ENCODE peak calls at places on chromosomes 1 and 21, in six cellular contexts. One of them, this sample, is unnamed.

GRCh38 chr1:158121604-158122254 is 59.0 kb upstream of the CD1D start:
- DNase-seq in WTC11: peak
- DNase-seq in fibroblast of lung: peak
- DNase-seq in endothelial cell: peak
- DNase-seq in body of pancreas: peak
- DNase-seq in uterus: no peak
- DNase-seq in this sample: peak

GRCh38 chr1:193211539-193211938 is 25.1 kb upstream of the B3GALT2 start:
- DNase-seq in endothelial cell: no peak
- DNase-seq in body of pancreas: no peak
- DNase-seq in fibroblast of lung: peak
- DNase-seq in uterus: no peak
- DNase-seq in WTC11: no peak
- DNase-seq in this sample: no peak

GRCh38 chr1:16979475-16980327 is 719 bp downstream of the MFAP2 start:
- DNase-seq in fibroblast of lung: peak
- DNase-seq in uterus: peak
- DNase-seq in WTC11: peak
- DNase-seq in endothelial cell: peak
- DNase-seq in body of pancreas: no peak
- DNase-seq in this sample: no peak

GRCh38 chr1:204304067-204304466 is 55.7 kb downstream of the PLEKHA6 start:
- DNase-seq in fibroblast of lung: no peak
- DNase-seq in WTC11: peak
- DNase-seq in uterus: no peak
- DNase-seq in body of pancreas: no peak
- DNase-seq in endothelial cell: peak
- DNase-seq in this sample: no peak

GRCh38 chr21:31317688-31318087 is 26.4 kb downstream of the TIAM1 start:
- DNase-seq in uterus: no peak
- DNase-seq in endothelial cell: no peak
- DNase-seq in WTC11: no peak
- DNase-seq in fibroblast of lung: no peak
- DNase-seq in body of pancreas: no peak
- DNase-seq in this sample: no peak

GRCh38 chr1:7253118-7253480 is 467.8 kb downstream of the CAMTA1 start:
- DNase-seq in endothelial cell: no peak
- DNase-seq in fibroblast of lung: peak
- DNase-seq in WTC11: no peak
- DNase-seq in body of pancreas: no peak
- DNase-seq in uterus: no peak
- DNase-seq in this sample: no peak

GRCh38 chr21:35775778-35776515 is 284.4 kb downstream of the SETD4 start:
- DNase-seq in WTC11: no peak
- DNase-seq in uterus: no peak
- DNase-seq in fibroblast of lung: no peak
- DNase-seq in body of pancreas: no peak
- DNase-seq in endothelial cell: no peak
- DNase-seq in this sample: no peak

GRCh38 chr1:70745199-70745598 is 302.4 kb downstream of the PTGER3 start:
- DNase-seq in fibroblast of lung: no peak
- DNase-seq in WTC11: peak
- DNase-seq in endothelial cell: peak
- DNase-seq in body of pancreas: no peak
- DNase-seq in uterus: no peak
- DNase-seq in this sample: peak

GRCh38 chr1:180571832-180572636 is 13.3 kb downstream of the OVAAL start:
- DNase-seq in fibroblast of lung: no peak
- DNase-seq in endothelial cell: no peak
- DNase-seq in uterus: no peak
- DNase-seq in WTC11: no peak
- DNase-seq in body of pancreas: no peak
- DNase-seq in this sample: no peak

This sample was measured in HuH-7.